ENCODE peak calls at places on chromosomes 7 and 10, in four cellular contexts. One of them, this sample, is unnamed.
A peak's percentile ranks its signal among the peaks of the same experiment; 100 is the strongest.

GRCh38 chr10:69973678-69974077 is 79.0 kb upstream of the MACROH2A2 start:
- DNase-seq in activated naive CD4-positive, alpha-beta T cell treated with anti-CD3 and anti-CD28 coated beads, Interleukin-2, amount 10 ng/mL, durations not matched to agents 7 days and 5 days: no peak
- DNase-seq in MCF 10A: no peak
- DNase-seq in caudate nucleus: no peak
- DNase-seq in this sample: no peak

GRCh38 chr10:29946953-29947700 is 112.3 kb downstream of the JCAD start:
- DNase-seq in activated naive CD4-positive, alpha-beta T cell treated with anti-CD3 and anti-CD28 coated beads, Interleukin-2, amount 10 ng/mL, durations not matched to agents 7 days and 5 days: no peak
- DNase-seq in MCF 10A: peak; percentile 95
- DNase-seq in caudate nucleus: no peak
- DNase-seq in this sample: peak; percentile 88

GRCh38 chr10:70223728-70224127 is 9.5 kb downstream of the PPA1 start:
- DNase-seq in activated naive CD4-positive, alpha-beta T cell treated with anti-CD3 and anti-CD28 coated beads, Interleukin-2, amount 10 ng/mL, durations not matched to agents 7 days and 5 days: no peak
- DNase-seq in MCF 10A: no peak
- DNase-seq in caudate nucleus: no peak
- DNase-seq in this sample: no peak

GRCh38 chr10:89391882-89392756 is at the start of gene IFIT1:
- DNase-seq in activated naive CD4-positive, alpha-beta T cell treated with anti-CD3 and anti-CD28 coated beads, Interleukin-2, amount 10 ng/mL, durations not matched to agents 7 days and 5 days: peak; percentile 64
- DNase-seq in MCF 10A: peak; percentile 85
- DNase-seq in caudate nucleus: peak; percentile 34
- DNase-seq in this sample: peak; percentile 82

GRCh38 chr10:128115356-128115755 is 10.9 kb downstream of the MKI67 start:
- DNase-seq in activated naive CD4-positive, alpha-beta T cell treated with anti-CD3 and anti-CD28 coated beads, Interleukin-2, amount 10 ng/mL, durations not matched to agents 7 days and 5 days: no peak
- DNase-seq in MCF 10A: no peak
- DNase-seq in caudate nucleus: no peak
- DNase-seq in this sample: no peak

GRCh38 chr10:6396652-6397051 is 183.4 kb downstream of the PRKCQ start:
- DNase-seq in activated naive CD4-positive, alpha-beta T cell treated with anti-CD3 and anti-CD28 coated beads, Interleukin-2, amount 10 ng/mL, durations not matched to agents 7 days and 5 days: no peak
- DNase-seq in MCF 10A: peak; percentile 92
- DNase-seq in caudate nucleus: no peak
- DNase-seq in this sample: peak; percentile 46

GRCh38 chr7:107505997-107506682 is 36.3 kb downstream of the GPR22 start:
- DNase-seq in activated naive CD4-positive, alpha-beta T cell treated with anti-CD3 and anti-CD28 coated beads, Interleukin-2, amount 10 ng/mL, durations not matched to agents 7 days and 5 days: peak; percentile 21
- DNase-seq in MCF 10A: peak; percentile 88
- DNase-seq in caudate nucleus: no peak
- DNase-seq in this sample: peak; percentile 13

GRCh38 chr10:14380746-14381145 is 50.0 kb upstream of the FRMD4A start:
- DNase-seq in activated naive CD4-positive, alpha-beta T cell treated with anti-CD3 and anti-CD28 coated beads, Interleukin-2, amount 10 ng/mL, durations not matched to agents 7 days and 5 days: no peak
- DNase-seq in MCF 10A: no peak
- DNase-seq in caudate nucleus: no peak
- DNase-seq in this sample: no peak

GRCh38 chr7:149144996-149145850 is 2.0 kb upstream of the ZNF398 start:
- DNase-seq in activated naive CD4-positive, alpha-beta T cell treated with anti-CD3 and anti-CD28 coated beads, Interleukin-2, amount 10 ng/mL, durations not matched to agents 7 days and 5 days: no peak
- DNase-seq in MCF 10A: peak; percentile 30
- DNase-seq in caudate nucleus: no peak
- DNase-seq in this sample: no peak

GRCh38 chr7:96114190-96114589 is 207.7 kb downstream of the SLC25A13 start:
- DNase-seq in activated naive CD4-positive, alpha-beta T cell treated with anti-CD3 and anti-CD28 coated beads, Interleukin-2, amount 10 ng/mL, durations not matched to agents 7 days and 5 days: no peak
- DNase-seq in MCF 10A: no peak
- DNase-seq in caudate nucleus: no peak
- DNase-seq in this sample: peak; percentile 12

GRCh38 chr7:18461785-18462467 is 33.6 kb upstream of the HDAC9 start:
- DNase-seq in activated naive CD4-positive, alpha-beta T cell treated with anti-CD3 and anti-CD28 coated beads, Interleukin-2, amount 10 ng/mL, durations not matched to agents 7 days and 5 days: no peak
- DNase-seq in MCF 10A: no peak
- DNase-seq in caudate nucleus: no peak
- DNase-seq in this sample: no peak

GRCh38 chr7:151459726-151460473 is 20.0 kb upstream of the CRYGN start:
- DNase-seq in activated naive CD4-positive, alpha-beta T cell treated with anti-CD3 and anti-CD28 coated beads, Interleukin-2, amount 10 ng/mL, durations not matched to agents 7 days and 5 days: no peak
- DNase-seq in MCF 10A: peak; percentile 85
- DNase-seq in caudate nucleus: peak; percentile 50
- DNase-seq in this sample: peak; percentile 72

GRCh38 chr7:112150823-112151641 is 55.2 kb downstream of the DOCK4 start:
- DNase-seq in activated naive CD4-positive, alpha-beta T cell treated with anti-CD3 and anti-CD28 coated beads, Interleukin-2, amount 10 ng/mL, durations not matched to agents 7 days and 5 days: no peak
- DNase-seq in MCF 10A: no peak
- DNase-seq in caudate nucleus: no peak
- DNase-seq in this sample: peak; percentile 36

GRCh38 chr10:59553127-59553649 is 156.5 kb downstream of the SLC16A9 start:
- DNase-seq in activated naive CD4-positive, alpha-beta T cell treated with anti-CD3 and anti-CD28 coated beads, Interleukin-2, amount 10 ng/mL, durations not matched to agents 7 days and 5 days: no peak
- DNase-seq in MCF 10A: no peak
- DNase-seq in caudate nucleus: no peak
- DNase-seq in this sample: no peak

GRCh38 chr7:94656925-94657731 is 1.2 kb upstream of the SGCE start:
- DNase-seq in activated naive CD4-positive, alpha-beta T cell treated with anti-CD3 and anti-CD28 coated beads, Interleukin-2, amount 10 ng/mL, durations not matched to agents 7 days and 5 days: peak; percentile 38
- DNase-seq in MCF 10A: peak; percentile 38
- DNase-seq in caudate nucleus: no peak
- DNase-seq in this sample: peak; percentile 20

GRCh38 chr10:59655309-59655708 is 54.3 kb downstream of the SLC16A9 start:
- DNase-seq in activated naive CD4-positive, alpha-beta T cell treated with anti-CD3 and anti-CD28 coated beads, Interleukin-2, amount 10 ng/mL, durations not matched to agents 7 days and 5 days: no peak
- DNase-seq in MCF 10A: no peak
- DNase-seq in caudate nucleus: no peak
- DNase-seq in this sample: no peak

GRCh38 chr10:131655101-131655849 is 245.5 kb upstream of the PPP2R2D start:
- DNase-seq in activated naive CD4-positive, alpha-beta T cell treated with anti-CD3 and anti-CD28 coated beads, Interleukin-2, amount 10 ng/mL, durations not matched to agents 7 days and 5 days: no peak
- DNase-seq in MCF 10A: peak; percentile 72
- DNase-seq in caudate nucleus: no peak
- DNase-seq in this sample: peak; percentile 34

GRCh38 chr7:1314021-1314907 is 81.6 kb downstream of the UNCX start:
- DNase-seq in activated naive CD4-positive, alpha-beta T cell treated with anti-CD3 and anti-CD28 coated beads, Interleukin-2, amount 10 ng/mL, durations not matched to agents 7 days and 5 days: peak; percentile 16
- DNase-seq in MCF 10A: no peak
- DNase-seq in caudate nucleus: no peak
- DNase-seq in this sample: no peak

GRCh38 chr10:131663411-131663810 is 237.4 kb upstream of the PPP2R2D start:
- DNase-seq in activated naive CD4-positive, alpha-beta T cell treated with anti-CD3 and anti-CD28 coated beads, Interleukin-2, amount 10 ng/mL, durations not matched to agents 7 days and 5 days: no peak
- DNase-seq in MCF 10A: no peak
- DNase-seq in caudate nucleus: no peak
- DNase-seq in this sample: no peak

GRCh38 chr10:17348111-17349008 is 106.0 kb downstream of the ST8SIA6 start:
- DNase-seq in activated naive CD4-positive, alpha-beta T cell treated with anti-CD3 and anti-CD28 coated beads, Interleukin-2, amount 10 ng/mL, durations not matched to agents 7 days and 5 days: no peak
- DNase-seq in MCF 10A: peak; percentile 96
- DNase-seq in caudate nucleus: no peak
- DNase-seq in this sample: peak; percentile 61

GRCh38 chr7:87831127-87831526 is 45.0 kb downstream of the SLC25A40 start:
- DNase-seq in activated naive CD4-positive, alpha-beta T cell treated with anti-CD3 and anti-CD28 coated beads, Interleukin-2, amount 10 ng/mL, durations not matched to agents 7 days and 5 days: no peak
- DNase-seq in MCF 10A: no peak
- DNase-seq in caudate nucleus: no peak
- DNase-seq in this sample: no peak

GRCh38 chr7:57364933-57365710 is 84.9 kb upstream of the ZNF716 start:
- DNase-seq in activated naive CD4-positive, alpha-beta T cell treated with anti-CD3 and anti-CD28 coated beads, Interleukin-2, amount 10 ng/mL, durations not matched to agents 7 days and 5 days: no peak
- DNase-seq in MCF 10A: no peak
- DNase-seq in caudate nucleus: no peak
- DNase-seq in this sample: no peak

GRCh38 chr7:144780071-144780608 is 55.7 kb downstream of the TPK1 start:
- DNase-seq in activated naive CD4-positive, alpha-beta T cell treated with anti-CD3 and anti-CD28 coated beads, Interleukin-2, amount 10 ng/mL, durations not matched to agents 7 days and 5 days: no peak
- DNase-seq in MCF 10A: peak; percentile 82
- DNase-seq in caudate nucleus: no peak
- DNase-seq in this sample: peak; percentile 67

GRCh38 chr7:104960741-104961479 is 53.1 kb upstream of the KMT2E start:
- DNase-seq in activated naive CD4-positive, alpha-beta T cell treated with anti-CD3 and anti-CD28 coated beads, Interleukin-2, amount 10 ng/mL, durations not matched to agents 7 days and 5 days: no peak
- DNase-seq in MCF 10A: peak; percentile 62
- DNase-seq in caudate nucleus: no peak
- DNase-seq in this sample: no peak

GRCh38 chr10:92480422-92480821 is 93.5 kb downstream of the IDE start:
- DNase-seq in activated naive CD4-positive, alpha-beta T cell treated with anti-CD3 and anti-CD28 coated beads, Interleukin-2, amount 10 ng/mL, durations not matched to agents 7 days and 5 days: no peak
- DNase-seq in MCF 10A: no peak
- DNase-seq in caudate nucleus: no peak
- DNase-seq in this sample: no peak

GRCh38 chr10:30494558-30494957 is 60.6 kb downstream of the MAP3K8 start:
- DNase-seq in activated naive CD4-positive, alpha-beta T cell treated with anti-CD3 and anti-CD28 coated beads, Interleukin-2, amount 10 ng/mL, durations not matched to agents 7 days and 5 days: no peak
- DNase-seq in MCF 10A: no peak
- DNase-seq in caudate nucleus: no peak
- DNase-seq in this sample: no peak

GRCh38 chr10:119700321-119700954 is 25.4 kb upstream of the INPP5F start:
- DNase-seq in activated naive CD4-positive, alpha-beta T cell treated with anti-CD3 and anti-CD28 coated beads, Interleukin-2, amount 10 ng/mL, durations not matched to agents 7 days and 5 days: no peak
- DNase-seq in MCF 10A: no peak
- DNase-seq in caudate nucleus: no peak
- DNase-seq in this sample: no peak

GRCh38 chr7:46654546-46655443 is 733.7 kb upstream of the IGFBP3 start:
- DNase-seq in activated naive CD4-positive, alpha-beta T cell treated with anti-CD3 and anti-CD28 coated beads, Interleukin-2, amount 10 ng/mL, durations not matched to agents 7 days and 5 days: no peak
- DNase-seq in MCF 10A: no peak
- DNase-seq in caudate nucleus: no peak
- DNase-seq in this sample: peak; percentile 37

GRCh38 chr7:76326646-76327233 is 24.3 kb downstream of the HSPB1 start:
- DNase-seq in activated naive CD4-positive, alpha-beta T cell treated with anti-CD3 and anti-CD28 coated beads, Interleukin-2, amount 10 ng/mL, durations not matched to agents 7 days and 5 days: no peak
- DNase-seq in MCF 10A: peak; percentile 41
- DNase-seq in caudate nucleus: no peak
- DNase-seq in this sample: no peak

GRCh38 chr7:35537067-35538023 is 157.6 kb downstream of the HERPUD2 start:
- DNase-seq in activated naive CD4-positive, alpha-beta T cell treated with anti-CD3 and anti-CD28 coated beads, Interleukin-2, amount 10 ng/mL, durations not matched to agents 7 days and 5 days: peak; percentile 80
- DNase-seq in MCF 10A: peak; percentile 71
- DNase-seq in caudate nucleus: peak; percentile 41
- DNase-seq in this sample: peak; percentile 70

GRCh38 chr7:122803323-122803722 is 82.9 kb downstream of the CADPS2 start:
- DNase-seq in activated naive CD4-positive, alpha-beta T cell treated with anti-CD3 and anti-CD28 coated beads, Interleukin-2, amount 10 ng/mL, durations not matched to agents 7 days and 5 days: no peak
- DNase-seq in MCF 10A: peak; percentile 52
- DNase-seq in caudate nucleus: no peak
- DNase-seq in this sample: peak; percentile 50

GRCh38 chr7:92641921-92642511 is 51.8 kb upstream of the FAM133B start:
- DNase-seq in activated naive CD4-positive, alpha-beta T cell treated with anti-CD3 and anti-CD28 coated beads, Interleukin-2, amount 10 ng/mL, durations not matched to agents 7 days and 5 days: peak; percentile 41
- DNase-seq in MCF 10A: no peak
- DNase-seq in caudate nucleus: no peak
- DNase-seq in this sample: peak; percentile 94

GRCh38 chr7:73893342-73894101 is 32.6 kb downstream of the TMEM270 start:
- DNase-seq in activated naive CD4-positive, alpha-beta T cell treated with anti-CD3 and anti-CD28 coated beads, Interleukin-2, amount 10 ng/mL, durations not matched to agents 7 days and 5 days: no peak
- DNase-seq in MCF 10A: no peak
- DNase-seq in caudate nucleus: no peak
- DNase-seq in this sample: no peak